ENCODE peak calls at places on chromosomes 3 and 15, in six cellular contexts. B, I, C, U, A and E are unnamed samples.

GRCh38 chr3:56369914-56370313 is 98.4 kb downstream of the ERC2 start:
- DNase-seq in C (no peak), A (no peak), U (peak; percentile 12), B (no peak), I (no peak), E (no peak)

GRCh38 chr3:100992086-100993033 is 861 bp downstream of the ABI3BP start:
- DNase-seq in A (no peak), U (no peak), B (peak; percentile 34), C (peak; percentile 48), I (no peak), E (no peak)

GRCh38 chr3:162087361-162087760 is 590.8 kb downstream of the OTOL1 start:
- DNase-seq in U (no peak), I (no peak), B (no peak), A (no peak), C (no peak), E (no peak)

GRCh38 chr15:84582583-84583157 is 18.1 kb upstream of the ZSCAN2 start:
- DNase-seq in B (no peak), A (no peak), U (no peak), I (no peak), C (no peak), E (no peak)

GRCh38 chr15:66786222-66786621 is 84.2 kb downstream of the SMAD6 start:
- DNase-seq in I (no peak), C (no peak), U (no peak), A (no peak), B (no peak), E (no peak)

GRCh38 chr15:64686130-64686735 is 89.2 kb downstream of the RBPMS2 start:
- DNase-seq in C (peak; percentile 30), U (peak; percentile 46), B (peak; percentile 42), A (no peak), I (no peak), E (no peak)

GRCh38 chr3:37892917-37893595 is 31.4 kb downstream of the CTDSPL start:
- DNase-seq in U (no peak), A (no peak), B (no peak), C (no peak), I (no peak), E (no peak)

GRCh38 chr3:40766396-40766795 is 241.6 kb downstream of the ZNF621 start:
- DNase-seq in B (no peak), C (no peak), U (no peak), A (no peak), I (no peak), E (no peak)

GRCh38 chr3:123739146-123739545 is 145.0 kb downstream of the MYLK start:
- DNase-seq in B (no peak), U (no peak), A (no peak), C (no peak), I (no peak), E (no peak)

GRCh38 chr3:11562277-11562881 is 81.3 kb downstream of the VGLL4 start:
- DNase-seq in U (no peak), C (no peak), A (no peak), B (no peak), I (no peak), E (no peak)

GRCh38 chr3:18422972-18423371 is 2.2 kb downstream of the SATB1 start:
- DNase-seq in U (no peak), A (no peak), B (no peak), I (no peak), C (no peak), E (no peak)

GRCh38 chr3:119658994-119659393 is 1.4 kb downstream of the POPDC2 start:
- DNase-seq in C (no peak), B (no peak), U (no peak), A (no peak), I (no peak), E (no peak)

GRCh38 chr3:106582151-106582550 is 713.3 kb upstream of the CBLB start:
- DNase-seq in B (no peak), A (no peak), U (no peak), C (no peak), I (no peak), E (no peak)

GRCh38 chr15:79943820-79944219 is 27.2 kb downstream of the BCL2A1 start:
- DNase-seq in B (peak; percentile 50), A (no peak), C (no peak), U (no peak), I (no peak), E (no peak)

GRCh38 chr15:45871121-45871855 is 236.5 kb downstream of the SQOR start:
- DNase-seq in C (peak; percentile 4), U (no peak), A (no peak), I (no peak), B (peak; percentile 96), E (no peak)

GRCh38 chr15:85973584-85974347 is 105.9 kb upstream of the AGBL1 start:
- DNase-seq in B (no peak), C (no peak), I (no peak), U (no peak), A (no peak), E (no peak)

GRCh38 chr15:80512729-80513670 is 108.8 kb downstream of the ARNT2 start:
- DNase-seq in I (no peak), U (peak; percentile 38), B (no peak), A (no peak), C (no peak), E (no peak)

GRCh38 chr3:115478359-115478758 is 145.0 kb upstream of the GAP43 start:
- DNase-seq in C (no peak), I (no peak), B (no peak), U (no peak), A (no peak), E (no peak)

GRCh38 chr3:32165442-32165841 is 59.0 kb downstream of the GPD1L start:
- DNase-seq in C (no peak), B (no peak), I (no peak), A (no peak), U (no peak), E (no peak)

GRCh38 chr15:32987067-32987466 is 207.4 kb downstream of the FMN1 start:
- DNase-seq in A (no peak), I (no peak), C (no peak), U (no peak), B (no peak), E (no peak)

GRCh38 chr15:48385431-48385830 is 54.2 kb downstream of the DUT start:
- DNase-seq in C (peak; percentile 68), I (no peak), B (no peak), A (no peak), U (peak; percentile 33), E (no peak)

GRCh38 chr3:112115161-112115739 is 17.8 kb downstream of the GCSAM start:
- DNase-seq in U (no peak), C (no peak), I (no peak), A (no peak), B (no peak), E (no peak)

GRCh38 chr15:49255966-49256759 is 86.1 kb downstream of the GALK2 start:
- DNase-seq in I (no peak), C (no peak), B (peak; percentile 21), U (no peak), A (no peak), E (no peak)

GRCh38 chr3:191070201-191070600 is 128.8 kb upstream of the OSTN start:
- DNase-seq in U (peak; percentile 50), C (peak; percentile 85), A (no peak), I (no peak), B (peak; percentile 61), E (no peak)

DNA sequence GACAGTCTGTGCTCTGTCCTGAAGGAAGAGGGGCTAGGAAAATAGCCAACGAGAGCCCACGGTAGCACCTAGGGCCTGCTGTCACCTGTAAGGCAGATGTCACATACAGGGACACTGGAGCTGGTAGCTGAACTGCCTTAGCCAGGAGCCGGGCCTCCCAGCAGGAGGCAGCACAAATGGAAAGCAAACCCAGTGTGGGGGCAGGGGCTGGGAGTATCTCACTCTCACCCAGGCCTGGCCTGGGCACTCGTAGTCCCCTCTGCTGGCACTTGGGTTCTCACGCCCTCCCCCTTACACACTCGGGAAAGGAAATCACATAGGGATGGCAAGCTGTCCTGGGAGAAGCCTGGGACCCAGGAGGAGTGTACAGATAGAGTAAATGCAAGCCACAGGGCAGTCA is 173.1 kb upstream of the CHRNA7 start:
- DNase-seq in A (no peak), C (no peak), I (no peak), B (no peak), U (no peak), E (no peak)
- H3K27ac ChIP-seq in A (no peak overlapping the region), C (no peak overlapping the region), I (no peak overlapping the region), B (no peak overlapping the region), U (no peak overlapping the region), E (peak overlapping the region; percentile 32)

GRCh38 chr15:96049766-96050165 is 280.7 kb upstream of the NR2F2 start:
- DNase-seq in A (no peak), I (no peak), B (no peak), C (no peak), U (no peak), E (no peak)

GRCh38 chr15:96043586-96044171 is 286.8 kb upstream of the NR2F2 start:
- DNase-seq in I (no peak), B (no peak), U (no peak), C (no peak), A (no peak), E (no peak)

GRCh38 chr15:96047255-96047931 is 283.1 kb upstream of the NR2F2 start:
- DNase-seq in I (no peak), B (peak; percentile 69), C (peak; percentile 91), U (no peak), A (no peak), E (no peak)

GRCh38 chr15:96049323-96049722 is 281.2 kb upstream of the NR2F2 start:
- DNase-seq in U (no peak), B (no peak), C (no peak), A (no peak), I (no peak), E (no peak)

DNA sequence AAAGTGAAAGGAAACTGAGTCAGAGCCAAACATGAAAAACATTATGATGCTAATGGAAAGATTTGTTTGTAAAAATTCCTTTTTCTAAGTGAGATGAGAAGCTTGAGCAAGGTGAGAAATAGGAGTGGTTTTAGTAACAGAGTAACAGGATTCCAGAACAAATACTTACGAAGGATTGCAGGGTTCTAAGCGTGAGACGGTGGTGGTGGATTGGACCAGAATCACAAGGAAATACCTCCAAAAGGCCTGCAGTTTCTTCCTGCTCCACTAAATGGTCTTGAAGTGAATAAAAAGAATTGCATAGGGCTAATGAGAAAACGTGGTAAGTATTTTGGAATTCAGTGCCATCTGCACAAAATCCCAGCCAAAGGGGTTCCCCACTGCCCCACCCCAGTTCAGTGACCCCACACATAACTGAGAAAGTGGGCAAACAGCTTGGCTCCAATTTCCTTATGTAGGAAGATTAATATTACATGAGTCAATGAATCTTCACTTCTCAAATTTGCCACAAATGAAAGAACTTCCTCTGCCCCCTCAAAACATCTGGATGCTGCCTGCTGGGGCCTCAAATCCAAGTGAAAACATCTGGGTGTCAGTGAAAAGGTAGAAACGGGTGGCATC is 283.8 kb upstream of the NR2F2 start:
- DNase-seq in U (no peak), B (no peak), A (no peak), C (no peak), I (no peak), E (no peak)
- H3K27ac ChIP-seq in U (no peak overlapping the region), B (peak overlapping the region; percentile 7), A (no peak overlapping the region), C (peak overlapping the region; percentile 91), I (no peak overlapping the region), E (no peak overlapping the region)

GRCh38 chr3:29642393-29643033 is 361.6 kb downstream of the RBMS3 start:
- DNase-seq in I (no peak), A (no peak), C (peak; percentile 77), U (no peak), B (peak; percentile 23), E (no peak)
- H3K27ac ChIP-seq in I (no peak overlapping the region), A (no peak overlapping the region), C (no peak overlapping the region), U (no peak overlapping the region), B (no peak overlapping the region), E (no peak overlapping the region)

GRCh38 chr3:30493912-30494311 is 112.5 kb upstream of the TGFBR2 start:
- DNase-seq in U (no peak), C (no peak), B (no peak), A (no peak), I (no peak), E (no peak)
- H3K27ac ChIP-seq in U (no peak overlapping the region), C (peak overlapping the region; percentile 64), B (no peak overlapping the region), A (no peak overlapping the region), I (no peak overlapping the region), E (no peak overlapping the region)

GRCh38 chr3:72234394-72234793 is 449.4 kb upstream of the PROK2 start:
- DNase-seq in U (peak; percentile 10), B (no peak), C (no peak), I (no peak), A (no peak), E (no peak)
- H3K27ac ChIP-seq in U (no peak overlapping the region), B (no peak overlapping the region), C (no peak overlapping the region), I (no peak overlapping the region), A (no peak overlapping the region), E (no peak overlapping the region)